ENCODE peak calls at places on chromosomes 7 and 10, in five cellular contexts. B is CD8-positive, alpha-beta T cell; P is lower lobe of right lung; X is lung; F is CD4-positive, alpha-beta memory T cell. I is an unnamed sample. For H3K36me3, the result is how much of the 10 kb centered on the place peaks cover.

GRCh38 chr10:129800-130199 is 5.5 kb upstream of the ZMYND11 start:
- DNase-seq in B (no peak), P (no peak), X (no peak), F (no peak), I (no peak)

GRCh38 chr7:57308631-57309408 is 141.2 kb upstream of the ZNF716 start:
- DNase-seq in B (no peak), P (no peak), X (no peak), F (no peak), I (no peak)

GRCh38 chr7:118664498-118664897 is 440.0 kb downstream of the ANKRD7 start:
- DNase-seq in B (no peak), P (no peak), X (no peak), F (no peak), I (no peak)

GRCh38 chr7:42233166-42233565 is 3.8 kb downstream of the GLI3 start:
- DNase-seq in B (no peak), P (no peak), X (no peak), F (no peak), I (no peak)

GRCh38 chr10:115845958-115846357 is 427.0 kb downstream of the GFRA1 start:
- DNase-seq in B (no peak), P (no peak), X (no peak), F (no peak), I (no peak)

GRCh38 chr10:103658049-103658577 is 164.6 kb downstream of the NEURL1 start:
- DNase-seq in B (no peak), P (no peak), X (no peak), F (no peak), I (no peak)

GRCh38 chr7:159030490-159031134 is 114.1 kb downstream of the VIPR2 start:
- DNase-seq in B (peak), P (peak), X (peak), F (no peak), I (no peak)

GRCh38 chr7:56578612-56579011 is 462.4 kb upstream of the NUPR2 start:
- DNase-seq in B (no peak), P (no peak), X (no peak), F (no peak), I (no peak)

GRCh38 chr10:34152434-34152833 is 662.7 kb downstream of the PARD3 start:
- DNase-seq in B (no peak), P (no peak), X (no peak), F (no peak), I (no peak)

GRCh38 chr10:13808556-13809391 is 222.0 kb downstream of the PRPF18 start:
- DNase-seq in B (no peak), P (no peak), X (no peak), F (no peak), I (no peak)

GRCh38 chr10:77397103-77397502 is 240.5 kb downstream of the KCNMA1 start:
- DNase-seq in B (no peak), P (no peak), X (no peak), F (no peak), I (no peak)

GRCh38 chr7:117550625-117551024 is 70.8 kb downstream of the CFTR start:
- DNase-seq in B (no peak), P (no peak), X (no peak), F (no peak), I (no peak)

GRCh38 chr7:70775570-70776156 is 356.3 kb upstream of the GALNT17 start:
- DNase-seq in B (no peak), P (no peak), X (no peak), F (no peak), I (no peak)

GRCh38 chr10:112120491-112120890 is 63.1 kb downstream of the GPAM start:
- DNase-seq in B (no peak), P (no peak), X (no peak), F (no peak), I (no peak)

GRCh38 chr10:69268761-69269416 is 9.4 kb upstream of the HK1 start:
- DNase-seq in B (no peak), P (no peak), X (no peak), F (no peak), I (no peak)

GRCh38 chr7:107439025-107439424 is 30.8 kb upstream of the GPR22 start:
- DNase-seq in B (no peak), P (no peak), X (no peak), F (no peak), I (no peak)

GRCh38 chr7:68147621-68148238 is 1151.1 kb downstream of the TYW1 start:
- DNase-seq in B (no peak), P (no peak), X (no peak), F (no peak), I (no peak)

GRCh38 chr10:118584181-118584954 is 11.1 kb downstream of the PRLHR start:
- DNase-seq in B (no peak), P (no peak), X (no peak), F (no peak), I (no peak)

GRCh38 chr10:93815304-93816091 is 57.8 kb downstream of the LGI1 start:
- DNase-seq in B (no peak), P (no peak), X (no peak), F (no peak), I (no peak)

GRCh38 chr10:85611093-85611740 is 755.4 kb downstream of the GRID1 start:
- DNase-seq in B (no peak), P (no peak), X (no peak), F (no peak), I (no peak)

GRCh38 chr7:951881-952547 is 2.5 kb downstream of the ADAP1 start:
- DNase-seq in B (no peak), P (peak), X (no peak), F (no peak), I (no peak)

GRCh38 chr10:22649390-22649841 is 65.0 kb downstream of the PIP4K2A start:
- DNase-seq in B (no peak), P (no peak), X (no peak), F (no peak), I (no peak)

GRCh38 chr7:100886936-100887185 is 2.7 kb downstream of the UFSP1 start:
- DNase-seq in B (no peak), P (no peak), X (no peak), F (no peak), I (no peak)
- H3K36me3 ChIP-seq in B (under half), P (half or more), X (under half), F (half or more), I (under half)

GRCh38 chr7:149719912-149720335 is 53.5 kb downstream of the ZNF467 start:
- DNase-seq in B (no peak), P (no peak), X (no peak), F (no peak), I (no peak)

GRCh38 chr7:149719050-149719899 is 54.1 kb downstream of the ZNF467 start:
- DNase-seq in B (peak), P (no peak), X (no peak), F (no peak), I (no peak)

GRCh38 chr7:149720372-149721083 is 52.9 kb downstream of the ZNF467 start:
- DNase-seq in B (no peak), P (no peak), X (no peak), F (no peak), I (peak)

GRCh38 chr7:149722356-149722957 is 50.9 kb downstream of the ZNF467 start:
- DNase-seq in B (no peak), P (no peak), X (no peak), F (no peak), I (no peak)

DNA sequence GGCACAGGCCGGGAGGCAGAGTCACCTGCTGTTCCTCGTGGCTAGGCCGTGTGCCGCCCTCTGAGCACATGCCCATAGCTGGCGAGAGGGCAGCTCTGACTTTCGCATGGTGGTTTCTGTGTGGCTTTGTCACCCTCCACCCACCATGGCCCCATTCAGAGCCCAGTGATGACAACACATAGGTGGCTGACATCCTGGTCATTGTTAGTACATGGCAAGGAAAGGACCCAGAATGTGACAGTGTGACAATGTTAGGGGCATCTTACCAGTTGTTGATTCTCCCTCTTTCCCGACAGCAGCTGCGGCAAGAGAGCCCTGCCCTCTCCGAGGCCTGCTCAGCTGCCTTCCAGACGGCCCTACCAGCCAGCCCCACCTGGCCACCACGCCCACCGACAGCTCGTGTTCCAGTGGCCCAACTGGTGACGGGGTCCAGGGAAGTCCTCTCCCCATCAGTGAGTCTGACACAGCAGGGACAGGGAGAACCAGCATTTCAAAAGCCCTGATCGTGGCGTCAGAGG is 52.2 kb downstream of the ZNF467 start:
- DNase-seq in B (no peak), P (no peak), X (no peak), F (no peak), I (no peak)
- H3K36me3 ChIP-seq in B (under half), P (half or more), X (under half), F (under half), I (under half)

GRCh38 chr7:5351508-5352265 is 68.9 kb downstream of the SLC29A4 start:
- DNase-seq in B (no peak), P (no peak), X (no peak), F (no peak), I (no peak)
- H3K36me3 ChIP-seq in B (under half), P (half or more), X (under half), F (under half), I (under half)

DNA sequence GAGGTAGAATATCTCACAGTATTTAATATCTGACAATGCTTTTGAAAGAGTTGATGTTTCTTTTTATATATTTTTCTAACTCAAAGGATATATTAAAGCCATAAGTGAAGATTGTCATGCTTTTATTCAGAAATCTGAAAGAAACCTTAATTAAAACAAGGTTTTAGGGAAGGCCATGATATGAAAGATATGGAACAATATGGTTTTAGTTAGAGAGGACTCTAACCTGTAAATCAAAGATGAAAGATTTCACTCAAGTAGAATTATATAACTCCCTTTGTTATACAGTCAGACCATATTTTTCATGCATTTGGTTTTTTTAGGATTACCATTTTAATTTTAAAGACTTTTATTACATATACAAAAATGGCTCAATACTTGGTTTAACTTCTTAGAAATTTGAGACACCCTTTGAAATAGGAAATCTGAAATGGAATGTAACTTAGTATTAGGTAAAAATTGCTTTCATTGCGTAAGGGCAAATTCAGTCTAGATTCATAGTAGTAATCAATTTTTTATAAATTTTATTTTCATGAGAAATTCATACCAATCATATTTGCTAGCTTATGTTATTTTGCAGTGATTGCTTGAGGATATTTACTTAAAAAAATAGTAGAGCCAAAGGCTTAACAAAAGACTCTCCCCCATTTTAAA is 119.8 kb downstream of the TWIST1 start:
- DNase-seq in B (no peak), P (no peak), X (no peak), F (no peak), I (no peak)
- H3K36me3 ChIP-seq in B (under half), P (under half), X (under half), F (under half), I (under half)

GRCh38 chr7:74344128-74344496 is 54.9 kb downstream of the CLIP2 start:
- DNase-seq in B (no peak), P (no peak), X (no peak), F (no peak), I (no peak)
- H3K36me3 ChIP-seq in B (under half), P (under half), X (under half), F (under half), I (under half)

I was measured in prostate gland.